ENCODE peak calls at places on chromosomes 13 and 19, in six cellular contexts. One of them, this sample, is unnamed.

GRCh38 chr13:20126460-20127262 is 34.2 kb downstream of the GJA3 start:
- DNase-seq in endodermal cell: no peak
- DNase-seq in activated CD8-positive, alpha-beta memory T cell treated with anti-CD3 and anti-CD28 coated beads for 48 hours: no peak
- DNase-seq in activated naive CD4-positive, alpha-beta T cell: no peak
- DNase-seq in left colon: no peak
- DNase-seq in IMR-90: no peak
- DNase-seq in this sample: no peak

GRCh38 chr19:7596191-7596937 is 701 bp downstream of the CAMSAP3 start:
- DNase-seq in left colon: no peak
- DNase-seq in IMR-90: no peak
- DNase-seq in endodermal cell: no peak
- DNase-seq in activated CD8-positive, alpha-beta memory T cell treated with anti-CD3 and anti-CD28 coated beads for 48 hours: no peak
- DNase-seq in activated naive CD4-positive, alpha-beta T cell: no peak
- DNase-seq in this sample: no peak

GRCh38 chr19:16385821-16386220 is 61.2 kb downstream of the KLF2 start:
- DNase-seq in IMR-90: no peak
- DNase-seq in endodermal cell: no peak
- DNase-seq in activated naive CD4-positive, alpha-beta T cell: no peak
- DNase-seq in activated CD8-positive, alpha-beta memory T cell treated with anti-CD3 and anti-CD28 coated beads for 48 hours: no peak
- DNase-seq in left colon: no peak
- DNase-seq in this sample: no peak

GRCh38 chr19:2231621-2232221 is 4.4 kb downstream of the PLEKHJ1 start:
- DNase-seq in IMR-90: no peak
- DNase-seq in endodermal cell: peak
- DNase-seq in activated naive CD4-positive, alpha-beta T cell: no peak
- DNase-seq in activated CD8-positive, alpha-beta memory T cell treated with anti-CD3 and anti-CD28 coated beads for 48 hours: no peak
- DNase-seq in left colon: no peak
- DNase-seq in this sample: no peak

GRCh38 chr13:94705081-94705751 is 7.1 kb downstream of the SOX21 start:
- DNase-seq in IMR-90: no peak
- DNase-seq in activated naive CD4-positive, alpha-beta T cell: no peak
- DNase-seq in endodermal cell: no peak
- DNase-seq in left colon: no peak
- DNase-seq in activated CD8-positive, alpha-beta memory T cell treated with anti-CD3 and anti-CD28 coated beads for 48 hours: no peak
- DNase-seq in this sample: peak

GRCh38 chr13:30623392-30623791 is 5.7 kb downstream of the USPL1 start:
- DNase-seq in activated naive CD4-positive, alpha-beta T cell: no peak
- DNase-seq in left colon: no peak
- DNase-seq in endodermal cell: no peak
- DNase-seq in activated CD8-positive, alpha-beta memory T cell treated with anti-CD3 and anti-CD28 coated beads for 48 hours: no peak
- DNase-seq in IMR-90: no peak
- DNase-seq in this sample: no peak

GRCh38 chr13:51928231-51928630 is 66.5 kb downstream of the CCDC70 start:
- DNase-seq in activated CD8-positive, alpha-beta memory T cell treated with anti-CD3 and anti-CD28 coated beads for 48 hours: no peak
- DNase-seq in IMR-90: no peak
- DNase-seq in left colon: no peak
- DNase-seq in endodermal cell: no peak
- DNase-seq in activated naive CD4-positive, alpha-beta T cell: no peak
- DNase-seq in this sample: no peak

GRCh38 chr13:33379597-33379996 is 94.0 kb upstream of the STARD13 start:
- DNase-seq in IMR-90: no peak
- DNase-seq in activated CD8-positive, alpha-beta memory T cell treated with anti-CD3 and anti-CD28 coated beads for 48 hours: no peak
- DNase-seq in left colon: no peak
- DNase-seq in endodermal cell: peak
- DNase-seq in activated naive CD4-positive, alpha-beta T cell: no peak
- DNase-seq in this sample: no peak

GRCh38 chr19:18967358-18968146 is 26.5 kb upstream of the HOMER3 start:
- DNase-seq in left colon: peak
- DNase-seq in IMR-90: peak
- DNase-seq in activated CD8-positive, alpha-beta memory T cell treated with anti-CD3 and anti-CD28 coated beads for 48 hours: no peak
- DNase-seq in endodermal cell: no peak
- DNase-seq in activated naive CD4-positive, alpha-beta T cell: no peak
- DNase-seq in this sample: peak

GRCh38 chr19:51311388-51312257 is at the start of gene IGLON5:
- DNase-seq in activated naive CD4-positive, alpha-beta T cell: no peak
- DNase-seq in endodermal cell: peak
- DNase-seq in left colon: no peak
- DNase-seq in activated CD8-positive, alpha-beta memory T cell treated with anti-CD3 and anti-CD28 coated beads for 48 hours: no peak
- DNase-seq in IMR-90: no peak
- DNase-seq in this sample: no peak

This sample was measured in adipocyte.